ENCODE peak calls at places on chromosome 20, in four cellular contexts. M, N, X and Q are unnamed samples.

GRCh38 chr20:31670371-31671228 is 32.9 kb downstream of the COX4I2 start:
- DNase-seq in M (no peak), N (peak), X (no peak), Q (no peak)

GRCh38 chr20:41226426-41226825 is 89.1 kb downstream of the PLCG1 start:
- DNase-seq in M (no peak), N (no peak), X (no peak), Q (no peak)

GRCh38 chr20:33793011-33793931 is 17.9 kb upstream of the CHMP4B start:
- DNase-seq in M (no peak), N (no peak), X (peak), Q (no peak)

GRCh38 chr20:440636-441035 is 21.7 kb downstream of the TBC1D20 start:
- DNase-seq in M (no peak), N (no peak), X (no peak), Q (no peak)

GRCh38 chr20:57514273-57514751 is 10.6 kb downstream of the CTCFL start:
- DNase-seq in M (peak), N (peak), X (peak), Q (peak)

GRCh38 chr20:6590891-6591679 is 176.4 kb upstream of the BMP2 start:
- DNase-seq in M (no peak), N (no peak), X (peak), Q (no peak)

GRCh38 chr20:64065973-64066341 is 3.0 kb downstream of the TCEA2 start:
- DNase-seq in M (peak), N (no peak), X (peak), Q (peak)

GRCh38 chr20:846894-847278 is 13.4 kb downstream of the FAM110A start:
- DNase-seq in M (peak), N (no peak), X (no peak), Q (no peak)

GRCh38 chr20:61874421-61875068 is 191.1 kb downstream of the TAF4 start:
- DNase-seq in M (no peak), N (no peak), X (no peak), Q (peak)

GRCh38 chr20:51412991-51413471 is 129.5 kb downstream of the NFATC2 start:
- DNase-seq in M (no peak), N (peak), X (no peak), Q (no peak)

GRCh38 chr20:45701104-45701503 is 734 bp upstream of the WFDC13 start:
- DNase-seq in M (no peak), N (no peak), X (no peak), Q (no peak)

GRCh38 chr20:31817461-31817860 is 1.7 kb upstream of the MYLK2 start:
- DNase-seq in M (no peak), N (no peak), X (no peak), Q (no peak)